ENCODE peak calls at places on chromosomes 12 and 14, in five cellular contexts. C is neural progenitor cell, K is MM.1S, Y is HepG2, M is endothelial cell of umbilical vein. P is an unnamed sample. For H3K79me2, the result is how much of the 10 kb centered on the place peaks cover.

GRCh38 chr12:97910559-97910958 is 448.0 kb downstream of the RMST start:
- DNase-seq in C (no peak), K (no peak), Y (no peak), M (no peak), P (no peak)

GRCh38 chr14:61103541-61104339 is 122.7 kb downstream of the SLC38A6 start:
- DNase-seq in C (peak), K (no peak), Y (peak), M (peak), P (peak)

GRCh38 chr12:6954316-6954710 is 3.2 kb downstream of the PTPN6 start:
- DNase-seq in C (no peak), K (no peak), Y (no peak), M (no peak), P (no peak)

GRCh38 chr12:131217024-131217586 is 263.4 kb downstream of the ADGRD1 start:
- DNase-seq in C (no peak), K (no peak), Y (no peak), M (no peak), P (no peak)

GRCh38 chr14:104968541-104969401 is 9.4 kb downstream of the AHNAK2 start:
- DNase-seq in C (peak), K (no peak), Y (no peak), M (peak), P (peak)

GRCh38 chr14:25267186-25267585 is 217.2 kb upstream of the STXBP6 start:
- DNase-seq in C (no peak), K (no peak), Y (no peak), M (no peak), P (no peak)

GRCh38 chr14:75723716-75724115 is 62.7 kb downstream of the TTLL5 start:
- DNase-seq in C (no peak), K (no peak), Y (no peak), M (no peak), P (no peak)

GRCh38 chr12:52539024-52539820 is 13.7 kb downstream of the KRT71 start:
- DNase-seq in C (no peak), K (no peak), Y (no peak), M (peak), P (peak)

GRCh38 chr14:92651106-92651792 is 97.2 kb downstream of the LGMN start:
- DNase-seq in C (no peak), K (no peak), Y (no peak), M (no peak), P (no peak)

DNA sequence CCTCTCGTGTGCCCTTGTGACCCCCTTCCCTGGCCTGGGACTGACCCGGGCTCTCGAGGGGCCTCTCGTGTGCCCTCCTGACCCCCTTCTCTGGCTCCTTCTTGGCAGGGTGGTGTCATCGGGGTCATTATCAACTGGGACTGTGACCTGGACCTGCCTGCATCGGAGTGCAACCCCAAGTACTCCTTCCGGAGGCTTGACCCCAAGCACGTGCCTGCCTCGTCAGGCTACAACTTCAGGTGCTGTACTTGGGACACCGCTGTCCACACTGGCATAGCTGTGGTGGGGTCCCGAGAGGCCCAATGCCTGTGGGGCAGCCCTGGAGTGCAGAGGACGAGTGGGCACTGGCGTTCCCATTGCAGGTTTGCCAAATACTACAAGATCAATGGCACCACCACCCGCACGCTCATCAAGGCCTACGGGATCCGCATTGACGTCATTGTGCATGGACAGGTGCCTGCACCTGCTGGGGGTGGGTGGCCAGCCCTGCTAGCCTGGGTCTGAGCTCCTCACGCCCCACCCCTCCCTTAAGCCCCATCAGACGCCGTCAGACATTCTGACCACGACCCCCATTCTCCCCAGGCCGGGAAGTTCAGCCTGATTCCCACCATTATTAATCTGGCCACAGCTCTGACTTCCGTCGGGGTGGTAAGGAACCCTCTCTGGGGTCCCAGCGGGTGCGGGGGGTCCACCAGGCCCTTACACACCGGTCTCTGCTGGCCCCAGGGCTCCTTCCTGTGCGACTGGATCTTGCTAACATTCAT is 2.5 kb downstream of the P2RX2 start:
- DNase-seq in C (no peak), K (no peak), Y (no peak), M (no peak), P (no peak)
- TF ChIP-seq EZH2 in C (no peak), K (no peak), Y (no peak), M (no peak), P (no peak)

GRCh38 chr12:14846042-14846587 is 2.8 kb upstream of the ART4 start:
- DNase-seq in C (no peak), K (no peak), Y (no peak), M (peak), P (no peak)
- H2AFZ ChIP-seq in C (no peak), K (no peak), Y (no peak), M (peak), P (no peak)

GRCh38 chr14:22472466-22472865 is 116.6 kb downstream of the DAD1 start:
- DNase-seq in C (no peak), K (no peak), Y (no peak), M (no peak), P (no peak)
- H3K79me2 ChIP-seq in C (under half), K (under half), Y (under half), M (under half), P (under half)

DNA sequence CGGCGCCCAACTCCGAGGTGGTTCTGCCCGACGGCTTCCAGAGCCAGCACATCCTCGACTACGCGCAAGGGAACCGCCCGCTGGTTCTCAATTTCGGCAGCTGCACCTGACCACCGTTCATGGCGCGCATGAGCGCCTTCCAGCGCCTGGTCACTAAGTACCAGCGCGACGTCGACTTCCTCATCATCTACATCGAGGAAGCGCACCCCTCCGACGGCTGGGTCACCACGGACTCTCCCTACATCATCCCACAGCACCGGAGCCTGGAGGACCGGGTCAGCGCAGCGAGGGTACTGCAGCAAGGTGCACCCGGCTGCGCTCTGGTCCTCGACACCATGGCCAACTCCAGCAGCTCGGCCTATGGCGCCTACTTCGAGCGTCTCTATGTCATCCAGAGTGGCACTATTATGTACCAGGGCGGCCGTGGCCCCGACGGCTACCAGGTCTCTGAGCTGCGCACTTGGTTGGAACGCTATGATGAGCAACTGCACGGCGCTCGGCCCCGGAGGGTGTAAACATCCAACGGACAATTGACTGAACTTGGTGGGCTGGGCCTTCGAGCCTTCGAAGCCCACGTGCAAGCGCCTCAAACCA is 699 bp downstream of the DIO3 start:
- DNase-seq in C (no peak), K (no peak), Y (no peak), M (no peak), P (no peak)
- TF ChIP-seq EZH2 in C (no peak), K (no peak), Y (no peak), M (no peak), P (no peak)